ENCODE peak calls at places on chromosome 12, in eight cellular contexts. E is astrocyte, J is adrenal gland, B is right lobe of liver, N is keratinocyte, A is PC-3, H is GM23338, M is astrocyte of the spinal cord. Z is an unnamed sample.

GRCh38 chr12:81206425-81206824 is 128.5 kb downstream of the ACSS3 start:
- DNase-seq in M (no peak), A (no peak), E (no peak), J (no peak), N (no peak), H (peak; percentile 36), B (no peak), Z (no peak)

GRCh38 chr12:53935562-53936341 is 2.9 kb upstream of the HOXC13 start:
- DNase-seq in E (no peak), M (no peak), H (peak; percentile 52), B (no peak), A (no peak), J (no peak), N (no peak), Z (no peak)

GRCh38 chr12:59742831-59743230 is 147.0 kb downstream of the SLC16A7 start:
- DNase-seq in H (no peak), B (no peak), E (peak; percentile 66), N (no peak), J (no peak), A (no peak), M (peak; percentile 22), Z (no peak)

GRCh38 chr12:60920841-60921495 is 1325.1 kb downstream of the SLC16A7 start:
- DNase-seq in H (no peak), A (no peak), B (no peak), E (no peak), N (no peak), J (no peak), M (peak; percentile 5), Z (no peak)

GRCh38 chr12:52280796-52281560 is 6.5 kb downstream of the KRT86 start:
- DNase-seq in N (peak; percentile 96), H (no peak), M (peak; percentile 97), A (peak; percentile 99), J (peak; percentile 39), B (no peak), E (peak; percentile 99), Z (peak; percentile 83)

GRCh38 chr12:75877588-75878381 is 153.8 kb downstream of the PHLDA1 start:
- DNase-seq in E (no peak), M (peak; percentile 35), B (no peak), A (no peak), N (no peak), H (no peak), J (peak; percentile 39), Z (no peak)

GRCh38 chr12:130818381-130819247 is 20.4 kb downstream of the STX2 start:
- DNase-seq in H (peak; percentile 84), N (peak; percentile 28), A (peak; percentile 87), B (peak; percentile 65), J (peak; percentile 52), M (peak; percentile 17), E (no peak), Z (no peak)

GRCh38 chr12:107732365-107732764 is 28.6 kb downstream of the PRDM4 start:
- DNase-seq in J (no peak), E (no peak), H (peak; percentile 41), B (no peak), N (no peak), M (no peak), A (no peak), Z (no peak)

GRCh38 chr12:23084236-23084995 is 459.4 kb downstream of the ETNK1 start:
- DNase-seq in M (peak; percentile 94), N (peak; percentile 98), B (peak; percentile 14), E (peak; percentile 99), H (no peak), A (peak; percentile 77), J (no peak), Z (peak; percentile 88)

GRCh38 chr12:24835377-24835776 is 113.5 kb downstream of the BCAT1 start:
- DNase-seq in N (no peak), H (no peak), E (no peak), J (no peak), A (no peak), B (no peak), M (no peak), Z (no peak)

GRCh38 chr12:66032739-66033138 is 97.8 kb downstream of the LLPH start:
- DNase-seq in H (no peak), E (no peak), B (no peak), N (no peak), M (no peak), J (no peak), A (no peak), Z (no peak)

GRCh38 chr12:66030217-66030781 is 100.3 kb downstream of the LLPH start:
- DNase-seq in B (no peak), N (no peak), M (no peak), J (no peak), E (no peak), H (no peak), A (no peak), Z (no peak)

GRCh38 chr12:66036317-66036716 is 94.2 kb downstream of the LLPH start:
- DNase-seq in M (peak; percentile 90), B (no peak), N (peak; percentile 91), E (peak; percentile 98), A (peak; percentile 93), J (peak; percentile 87), H (no peak), Z (peak; percentile 70)

DNA sequence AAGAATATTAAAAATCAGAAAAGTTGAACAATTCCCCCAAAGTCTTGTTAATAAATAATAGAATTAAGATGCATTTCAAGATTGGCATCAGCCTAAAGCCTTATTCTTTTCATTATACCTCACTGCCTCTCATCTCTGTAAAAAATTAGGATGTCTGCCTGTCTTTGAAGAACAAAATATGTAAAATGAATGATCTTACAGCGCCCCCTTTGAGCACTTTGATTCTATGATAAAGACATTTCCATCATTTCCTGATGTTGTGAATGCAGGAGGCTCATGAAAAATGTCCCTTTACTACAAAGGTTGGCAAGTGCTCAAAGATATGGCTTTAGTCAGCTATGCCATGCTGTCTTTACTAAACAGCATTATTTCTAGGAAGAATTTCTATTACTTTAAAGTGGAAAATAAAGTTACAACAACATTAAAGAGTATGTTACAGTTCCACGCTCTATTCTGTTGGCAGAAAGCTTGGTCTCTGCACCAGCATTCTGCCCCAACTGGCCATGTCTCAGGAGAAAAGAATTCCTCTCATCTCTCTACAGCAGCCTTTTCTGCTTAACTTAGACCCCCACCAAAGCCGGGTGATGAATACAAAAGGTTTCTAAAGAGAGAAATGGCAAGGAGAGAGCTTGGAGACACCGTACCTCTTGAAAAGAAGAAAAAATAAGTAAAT is 95.1 kb downstream of the LLPH start:
- DNase-seq in N (no peak), M (peak; percentile 74), J (no peak), A (peak; percentile 79), B (no peak), E (peak; percentile 49), H (peak; percentile 56), Z (no peak)
- TF ChIP-seq CTCF in N (peak; percentile 48), M (peak; percentile 40), J (peak; percentile 44), A (peak; percentile 79), B (peak; percentile 14), E (peak; percentile 60), H (peak; percentile 55), Z (peak; percentile 41)

GRCh38 chr12:50742776-50743175 is 21.1 kb upstream of the ATF1 start:
- DNase-seq in B (no peak), J (no peak), M (no peak), A (no peak), N (no peak), H (no peak), E (no peak), Z (no peak)
- H3K4me3 ChIP-seq in B (no peak overlapping the region), J (no peak overlapping the region), M (no peak overlapping the region), A (no peak overlapping the region), N (no peak overlapping the region), H (no peak overlapping the region), E (no peak overlapping the region), Z (no peak overlapping the region)

GRCh38 chr12:753401-754237 is 1.2 kb downstream of the WNK1 start:
- DNase-seq in A (no peak), N (no peak), E (no peak), M (peak; percentile 14), B (peak; percentile 65), H (peak; percentile 70), J (peak; percentile 69), Z (no peak)
- TF ChIP-seq CTCF in A (no peak), N (no peak), E (no peak), M (peak; percentile 7), B (no peak), H (no peak), J (peak; percentile 53), Z (no peak)

GRCh38 chr12:121468451-121468850 is 68.5 kb downstream of the RNF34 start:
- DNase-seq in E (no peak), B (no peak), H (no peak), N (no peak), A (no peak), J (no peak), M (no peak), Z (no peak)
- H3K4me3 ChIP-seq in E (no peak overlapping the region), B (no peak overlapping the region), H (peak overlapping the region; percentile 69), N (no peak overlapping the region), A (no peak overlapping the region), J (no peak overlapping the region), M (no peak overlapping the region), Z (no peak overlapping the region)

GRCh38 chr12:94198872-94199271 is 50.5 kb downstream of the PLXNC1 start:
- DNase-seq in H (peak; percentile 63), M (no peak), E (no peak), A (no peak), B (no peak), N (no peak), J (no peak), Z (no peak)
- TF ChIP-seq CTCF in H (peak; percentile 67), M (no peak), E (no peak), A (peak; percentile 14), B (no peak), N (no peak), J (no peak), Z (no peak)

GRCh38 chr12:68621092-68622081 is 10.7 kb downstream of the RAP1B start:
- DNase-seq in A (no peak), E (no peak), M (no peak), B (no peak), N (no peak), H (no peak), J (no peak), Z (no peak)

GRCh38 chr12:68624933-68625332 is 14.2 kb downstream of the RAP1B start:
- DNase-seq in H (no peak), N (no peak), E (no peak), M (no peak), J (no peak), B (no peak), A (no peak), Z (no peak)

GRCh38 chr12:68623059-68623458 is 12.4 kb downstream of the RAP1B start:
- DNase-seq in E (no peak), A (no peak), J (no peak), B (no peak), M (no peak), H (no peak), N (no peak), Z (no peak)

GRCh38 chr12:68622250-68622649 is 11.6 kb downstream of the RAP1B start:
- DNase-seq in B (no peak), N (no peak), J (no peak), H (no peak), M (no peak), E (no peak), A (no peak), Z (no peak)

GRCh38 chr12:68623984-68624383 is 13.3 kb downstream of the RAP1B start:
- DNase-seq in H (no peak), N (no peak), E (peak; percentile 73), M (peak; percentile 27), A (peak; percentile 32), B (no peak), J (no peak), Z (no peak)
- H3K4me3 ChIP-seq in H (no peak overlapping the region), N (no peak overlapping the region), E (no peak overlapping the region), M (no peak overlapping the region), A (no peak overlapping the region), B (no peak overlapping the region), J (no peak overlapping the region), Z (no peak overlapping the region)

Z was measured in epithelial cell of proximal tubule.